ENCODE peak calls at places on chromosomes 1 and 21, in ten cellular contexts. S is BE2C; X is BJ; H is esophagus squamous epithelium; M is IMR-90; L is sigmoid colon; I is AG09319; E is Calu3; V is body of pancreas; U is CD4-positive, alpha-beta T cell. Y is an unnamed sample.

GRCh38 chr1:218785928-218786327 is 387.8 kb upstream of the LYPLAL1 start:
- DNase-seq in M (peak), E (no peak), U (no peak), I (no peak), S (no peak), L (peak), X (peak), V (peak), H (no peak), Y (no peak)

GRCh38 chr1:64516803-64517568 is 47.1 kb downstream of the CACHD1 start:
- DNase-seq in I (no peak), M (peak), S (no peak), U (no peak), X (peak), V (no peak), H (no peak), L (no peak), E (no peak), Y (no peak)

GRCh38 chr1:2623571-2624337 is 9.1 kb downstream of the MMEL1 start:
- DNase-seq in M (no peak), E (no peak), S (no peak), V (no peak), I (no peak), H (no peak), L (no peak), U (no peak), X (no peak), Y (no peak)

GRCh38 chr1:51906306-51907078 is 28.0 kb upstream of the NRDC start:
- DNase-seq in E (no peak), I (no peak), X (no peak), U (no peak), M (peak), V (no peak), L (no peak), S (peak), H (no peak), Y (no peak)

GRCh38 chr1:169103002-169103401 is 3.5 kb upstream of the ATP1B1 start:
- DNase-seq in S (no peak), M (no peak), V (no peak), E (no peak), I (no peak), X (no peak), H (no peak), U (no peak), L (no peak), Y (no peak)

GRCh38 chr1:198359024-198359653 is 181.3 kb downstream of the ATP6V1G3 start:
- DNase-seq in I (no peak), V (no peak), E (no peak), M (peak), S (no peak), L (no peak), X (no peak), U (no peak), H (no peak), Y (no peak)

GRCh38 chr1:220281159-220281574 is 8.9 kb upstream of the RAB3GAP2 start:
- DNase-seq in E (peak), V (no peak), I (no peak), M (peak), L (no peak), U (no peak), X (no peak), S (no peak), H (no peak), Y (no peak)

GRCh38 chr1:225572422-225572821 is 80.5 kb downstream of the ENAH start:
- DNase-seq in I (no peak), M (peak), S (no peak), H (no peak), L (no peak), E (no peak), X (no peak), U (no peak), V (no peak), Y (no peak)

GRCh38 chr1:177780096-177780700 is 189.7 kb downstream of the SEC16B start:
- DNase-seq in U (no peak), X (no peak), E (peak), H (no peak), M (peak), I (peak), S (no peak), V (peak), L (no peak), Y (no peak)

GRCh38 chr1:107626075-107626796 is 338.7 kb downstream of the VAV3 start:
- DNase-seq in M (no peak), S (no peak), V (no peak), H (no peak), X (no peak), L (no peak), E (no peak), U (no peak), I (no peak), Y (no peak)

GRCh38 chr1:5279127-5279526 is 624.7 kb downstream of the AJAP1 start:
- DNase-seq in S (no peak), U (no peak), M (no peak), E (no peak), H (no peak), I (no peak), L (peak), X (no peak), V (peak), Y (no peak)

GRCh38 chr1:221371671-221372070 is 370.2 kb downstream of the DUSP10 start:
- DNase-seq in U (no peak), L (no peak), V (no peak), X (no peak), H (no peak), E (no peak), M (no peak), I (no peak), S (no peak), Y (no peak)

GRCh38 chr1:1914842-1915692 is at the start of gene CALML6:
- DNase-seq in E (no peak), S (no peak), M (no peak), X (no peak), H (no peak), U (no peak), L (no peak), I (no peak), V (no peak), Y (peak)

GRCh38 chr21:15679630-15680029 is 50.2 kb upstream of the USP25 start:
- DNase-seq in X (no peak), I (no peak), U (no peak), V (no peak), E (no peak), M (no peak), H (no peak), S (no peak), L (no peak), Y (no peak)

GRCh38 chr1:153541641-153542569 is 1.2 kb upstream of the S100A5 start:
- DNase-seq in H (no peak), L (no peak), E (no peak), I (no peak), U (no peak), X (no peak), V (no peak), S (no peak), M (no peak), Y (no peak)

GRCh38 chr1:25477448-25478034 is 46.8 kb downstream of the MACO1 start:
- DNase-seq in H (no peak), S (no peak), L (no peak), V (no peak), M (no peak), I (no peak), X (no peak), U (no peak), E (no peak), Y (no peak)

GRCh38 chr1:216045400-216045799 is 377.8 kb downstream of the USH2A start:
- DNase-seq in U (no peak), L (no peak), S (no peak), H (no peak), E (peak), X (peak), V (no peak), M (peak), I (peak), Y (no peak)

GRCh38 chr1:146032613-146033219 is 11.2 kb upstream of the HJV start:
- DNase-seq in U (no peak), S (no peak), H (no peak), I (no peak), V (peak), M (peak), E (peak), X (no peak), L (no peak), Y (no peak)

GRCh38 chr1:113073457-113073950 is 506 bp downstream of the LRIG2 start:
- DNase-seq in U (no peak), M (peak), S (no peak), X (no peak), V (no peak), E (peak), L (peak), I (peak), H (no peak), Y (no peak)

GRCh38 chr1:79193211-79194079 is 186.9 kb upstream of the ADGRL4 start:
- DNase-seq in L (no peak), E (peak), U (no peak), I (no peak), X (no peak), S (no peak), H (no peak), M (peak), V (no peak), Y (no peak)

GRCh38 chr1:8763888-8764287 is 53.6 kb downstream of the RERE start:
- DNase-seq in S (no peak), V (peak), L (no peak), H (no peak), I (no peak), M (peak), E (no peak), X (no peak), U (no peak), Y (no peak)

GRCh38 chr1:20124451-20125057 is 5.2 kb upstream of the PLA2G2D start:
- DNase-seq in S (no peak), E (peak), I (peak), H (no peak), U (no peak), X (no peak), L (peak), V (peak), M (peak), Y (no peak)

GRCh38 chr21:45872471-45872870 is 109.1 kb upstream of the COL6A1 start:
- DNase-seq in L (peak), V (no peak), U (no peak), E (no peak), M (no peak), H (no peak), S (no peak), I (no peak), X (no peak), Y (no peak)

GRCh38 chr1:200379431-200379755 is 30.4 kb downstream of the ZNF281 start:
- DNase-seq in S (no peak), H (no peak), M (peak), I (peak), U (no peak), V (no peak), L (no peak), X (peak), E (no peak), Y (no peak)

GRCh38 chr1:59765036-59765730 is 49.6 kb upstream of the HOOK1 start:
- DNase-seq in L (no peak), S (peak), H (no peak), M (no peak), I (no peak), V (no peak), X (no peak), E (no peak), U (no peak), Y (no peak)

GRCh38 chr1:29563092-29563491 is 326.8 kb downstream of the PTPRU start:
- DNase-seq in V (no peak), E (no peak), U (no peak), H (no peak), I (no peak), X (no peak), L (no peak), S (no peak), M (no peak), Y (no peak)

GRCh38 chr1:111895456-111895855 is 94.0 kb downstream of the KCND3 start:
- DNase-seq in S (peak), E (no peak), H (no peak), M (peak), V (no peak), L (no peak), I (no peak), X (no peak), U (no peak), Y (no peak)

GRCh38 chr1:84842748-84843231 is 50.2 kb downstream of the LPAR3 start:
- DNase-seq in S (no peak), L (no peak), U (no peak), E (no peak), M (no peak), V (no peak), H (no peak), X (no peak), I (no peak), Y (no peak)

GRCh38 chr1:55257958-55258357 is 42.8 kb upstream of the USP24 start:
- DNase-seq in S (no peak), X (no peak), E (no peak), M (peak), L (no peak), I (no peak), V (no peak), U (peak), H (no peak), Y (no peak)

GRCh38 chr1:151458936-151459330 is 361 bp downstream of the POGZ start:
- DNase-seq in V (peak), L (peak), I (no peak), H (no peak), X (no peak), U (peak), S (peak), M (peak), E (peak), Y (peak)

GRCh38 chr1:6037338-6037762 is 8.3 kb upstream of the KCNAB2 start:
- DNase-seq in U (no peak), M (peak), S (peak), E (no peak), H (no peak), I (no peak), V (no peak), L (no peak), X (no peak), Y (no peak)

GRCh38 chr1:205072286-205072685 is 12.0 kb downstream of the TMEM81 start:
- DNase-seq in I (no peak), S (no peak), M (no peak), H (no peak), U (no peak), E (no peak), L (no peak), V (no peak), X (no peak), Y (no peak)

GRCh38 chr21:41564871-41565281 is 56.9 kb upstream of the TMPRSS2 start:
- DNase-seq in E (peak), V (peak), L (no peak), U (no peak), M (no peak), I (peak), H (no peak), S (no peak), X (peak), Y (no peak)

GRCh38 chr1:17909634-17910033 is 154.5 kb downstream of the ACTL8 start:
- DNase-seq in L (no peak), I (no peak), E (no peak), M (peak), X (no peak), H (no peak), V (peak), U (no peak), S (peak), Y (no peak)
- TF ChIP-seq CTCF in L (no peak), I (peak), E (no peak), M (peak), X (peak), H (no peak), V (no peak), U (no peak), S (peak), Y (no peak)

GRCh38 chr1:27403065-27403726 is 10.8 kb downstream of the GPR3 start:
- DNase-seq in X (no peak), I (no peak), H (no peak), E (no peak), V (peak), M (peak), U (no peak), S (peak), L (peak), Y (no peak)
- TF ChIP-seq CTCF in X (peak), I (peak), H (peak), E (no peak), V (no peak), M (peak), U (peak), S (peak), L (no peak), Y (no peak)

DNA sequence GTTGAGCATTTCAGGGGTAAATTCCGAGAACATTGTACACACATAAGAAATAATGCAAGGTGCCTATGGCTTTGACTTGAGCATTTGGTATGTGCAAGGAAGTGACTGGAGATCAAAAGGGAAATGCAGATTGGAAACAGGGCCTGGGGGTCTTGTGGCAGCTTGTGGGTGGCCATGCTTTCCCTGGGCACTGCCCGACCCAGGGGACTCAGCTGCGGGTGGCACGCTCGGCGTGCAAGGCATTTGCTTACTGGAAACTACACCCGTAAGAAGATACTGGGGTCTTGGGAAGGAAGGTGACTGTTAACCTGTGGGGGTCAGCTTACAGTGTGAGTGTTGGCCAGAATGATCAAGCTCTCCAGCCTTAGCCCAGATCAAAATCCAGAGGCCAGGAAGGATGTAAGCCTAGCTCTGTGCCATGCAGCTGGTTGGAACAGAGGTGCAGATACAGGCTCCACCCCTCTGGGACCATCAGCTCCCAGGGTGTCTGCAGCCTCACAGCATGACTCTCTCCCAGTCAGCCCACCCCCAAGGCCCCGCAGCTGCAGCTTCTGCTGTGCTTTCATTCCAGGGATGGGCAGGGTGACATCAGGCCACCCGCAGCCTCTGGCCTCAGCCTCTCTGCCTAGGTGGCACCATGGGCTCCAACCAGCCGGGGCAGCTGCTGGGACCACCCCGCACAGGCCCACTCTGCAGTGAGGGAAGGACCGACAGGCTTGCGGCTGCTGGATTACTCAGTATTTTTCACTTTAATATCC is 55.1 kb downstream of the KIF26B start:
- DNase-seq in X (no peak), L (no peak), I (no peak), S (peak), H (no peak), U (no peak), M (no peak), E (no peak), V (no peak), Y (no peak)
- TF ChIP-seq CTCF in X (no peak), L (no peak), I (no peak), S (no peak), H (no peak), U (no peak), M (no peak), E (no peak), V (no peak), Y (no peak)

GRCh38 chr1:161864577-161864976 is 98.5 kb downstream of the ATF6 start:
- DNase-seq in S (no peak), L (peak), M (peak), I (no peak), H (no peak), X (no peak), V (no peak), U (no peak), E (no peak), Y (no peak)
- TF ChIP-seq CTCF in S (peak), L (peak), M (peak), I (peak), H (no peak), X (peak), V (no peak), U (peak), E (no peak), Y (no peak)

DNA sequence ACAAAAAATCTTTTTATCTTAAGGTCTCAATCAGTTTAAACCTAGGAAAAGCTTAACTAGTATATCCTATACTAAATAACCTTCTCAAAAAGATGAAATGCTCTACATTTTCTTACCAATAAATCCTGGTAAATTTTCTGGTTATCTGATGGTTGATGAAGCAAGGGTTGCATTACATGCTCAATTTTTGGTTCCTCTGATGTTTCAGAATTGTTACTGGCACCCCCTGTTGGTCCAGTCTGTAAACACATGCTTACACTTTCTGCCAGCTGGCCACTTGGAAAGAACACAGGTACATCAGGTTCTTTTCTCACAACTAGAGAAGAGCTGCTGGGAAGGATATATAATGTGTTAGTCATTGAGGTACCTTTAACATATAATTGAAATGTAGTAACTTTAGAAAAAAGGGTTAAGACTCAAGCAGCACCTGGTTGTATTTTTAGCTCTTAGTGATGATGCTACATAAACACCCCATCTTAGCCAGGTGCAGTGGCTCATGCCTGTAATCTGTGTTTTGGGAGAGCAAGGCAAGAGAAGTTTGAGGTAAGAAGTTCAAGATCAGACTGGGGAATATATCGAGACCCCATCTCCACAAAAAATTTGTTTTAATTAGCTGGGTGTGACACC is 30.9 kb upstream of the TAL1 start:
- DNase-seq in X (no peak), I (peak), V (peak), E (peak), S (peak), H (no peak), U (peak), L (no peak), M (peak), Y (no peak)
- TF ChIP-seq CTCF in X (peak), I (peak), V (peak), E (peak), S (peak), H (peak), U (peak), L (peak), M (peak), Y (peak)

GRCh38 chr1:91885716-91886506 is at the start of gene TGFBR3:
- DNase-seq in L (peak), S (peak), E (peak), X (peak), V (peak), U (peak), M (peak), H (peak), I (peak), Y (peak)
- TF ChIP-seq CTCF in L (peak), S (peak), E (peak), X (peak), V (peak), U (peak), M (peak), H (peak), I (peak), Y (peak)

Y was measured in mesothelial cell of epicardium.